ENCODE peak calls at places on chromosomes 13 and 19, in seven cellular contexts. One of them, this sample, is unnamed.

GRCh38 chr19:16235811-16236710 is 38.4 kb downstream of the AP1M1 start:
- DNase-seq in GM12878: no peak
- DNase-seq in breast epithelium: no peak
- DNase-seq in spleen: peak
- DNase-seq in endothelial cell of umbilical vein: no peak
- DNase-seq in sigmoid colon: no peak
- DNase-seq in body of pancreas: no peak
- DNase-seq in this sample: peak

GRCh38 chr13:40539954-40540706 is 126.3 kb downstream of the FOXO1 start:
- DNase-seq in GM12878: no peak
- DNase-seq in breast epithelium: no peak
- DNase-seq in spleen: no peak
- DNase-seq in endothelial cell of umbilical vein: peak
- DNase-seq in sigmoid colon: no peak
- DNase-seq in body of pancreas: no peak
- DNase-seq in this sample: no peak

GRCh38 chr19:38270587-38271167 is 6.3 kb downstream of the SPINT2 start:
- DNase-seq in GM12878: no peak
- DNase-seq in breast epithelium: no peak
- DNase-seq in spleen: no peak
- DNase-seq in endothelial cell of umbilical vein: no peak
- DNase-seq in sigmoid colon: no peak
- DNase-seq in body of pancreas: no peak
- DNase-seq in this sample: no peak

GRCh38 chr13:43776680-43777079 is 10.1 kb downstream of the ENOX1 start:
- DNase-seq in GM12878: no peak
- DNase-seq in breast epithelium: no peak
- DNase-seq in spleen: no peak
- DNase-seq in endothelial cell of umbilical vein: no peak
- DNase-seq in sigmoid colon: no peak
- DNase-seq in body of pancreas: no peak
- DNase-seq in this sample: no peak

GRCh38 chr13:69567514-69567913 is 540.1 kb upstream of the ATXN8OS start:
- DNase-seq in GM12878: no peak
- DNase-seq in breast epithelium: no peak
- DNase-seq in spleen: no peak
- DNase-seq in endothelial cell of umbilical vein: no peak
- DNase-seq in sigmoid colon: no peak
- DNase-seq in body of pancreas: no peak
- DNase-seq in this sample: no peak

GRCh38 chr13:40667622-40667978 is 1.2 kb upstream of the FOXO1 start:
- DNase-seq in GM12878: no peak
- DNase-seq in breast epithelium: no peak
- DNase-seq in spleen: no peak
- DNase-seq in endothelial cell of umbilical vein: peak
- DNase-seq in sigmoid colon: peak
- DNase-seq in body of pancreas: peak
- DNase-seq in this sample: peak

GRCh38 chr19:3507371-3508120 is 1.4 kb downstream of the FZR1 start:
- DNase-seq in GM12878: no peak
- DNase-seq in breast epithelium: no peak
- DNase-seq in spleen: peak
- DNase-seq in endothelial cell of umbilical vein: peak
- DNase-seq in sigmoid colon: no peak
- DNase-seq in body of pancreas: peak
- DNase-seq in this sample: peak

GRCh38 chr13:97231118-97231831 is 9.1 kb downstream of the MBNL2 start:
- DNase-seq in GM12878: no peak
- DNase-seq in breast epithelium: no peak
- DNase-seq in spleen: no peak
- DNase-seq in endothelial cell of umbilical vein: no peak
- DNase-seq in sigmoid colon: no peak
- DNase-seq in body of pancreas: no peak
- DNase-seq in this sample: no peak

GRCh38 chr13:74570834-74571233 is 436.6 kb upstream of the KLF12 start:
- DNase-seq in GM12878: no peak
- DNase-seq in breast epithelium: no peak
- DNase-seq in spleen: no peak
- DNase-seq in endothelial cell of umbilical vein: no peak
- DNase-seq in sigmoid colon: no peak
- DNase-seq in body of pancreas: no peak
- DNase-seq in this sample: no peak

GRCh38 chr13:43786766-43787517 is at the start of gene ENOX1:
- DNase-seq in GM12878: no peak
- DNase-seq in breast epithelium: no peak
- DNase-seq in spleen: peak
- DNase-seq in endothelial cell of umbilical vein: peak
- DNase-seq in sigmoid colon: peak
- DNase-seq in body of pancreas: peak
- DNase-seq in this sample: no peak

GRCh38 chr13:23428183-23428528 is 5.3 kb downstream of the SACS start:
- DNase-seq in GM12878: no peak
- DNase-seq in breast epithelium: no peak
- DNase-seq in spleen: no peak
- DNase-seq in endothelial cell of umbilical vein: peak
- DNase-seq in sigmoid colon: no peak
- DNase-seq in body of pancreas: no peak
- DNase-seq in this sample: no peak

GRCh38 chr19:50158577-50158976 is 4.5 kb downstream of the IZUMO2 start:
- DNase-seq in GM12878: no peak
- DNase-seq in breast epithelium: no peak
- DNase-seq in spleen: no peak
- DNase-seq in endothelial cell of umbilical vein: no peak
- DNase-seq in sigmoid colon: no peak
- DNase-seq in body of pancreas: no peak
- DNase-seq in this sample: no peak

GRCh38 chr13:110382229-110382628 is 75.1 kb downstream of the COL4A2 start:
- DNase-seq in GM12878: no peak
- DNase-seq in breast epithelium: no peak
- DNase-seq in spleen: no peak
- DNase-seq in endothelial cell of umbilical vein: peak
- DNase-seq in sigmoid colon: no peak
- DNase-seq in body of pancreas: no peak
- DNase-seq in this sample: no peak

GRCh38 chr19:54928299-54928698 is 19.0 kb downstream of the NLRP7 start:
- DNase-seq in GM12878: no peak
- DNase-seq in breast epithelium: no peak
- DNase-seq in spleen: no peak
- DNase-seq in endothelial cell of umbilical vein: no peak
- DNase-seq in sigmoid colon: no peak
- DNase-seq in body of pancreas: no peak
- DNase-seq in this sample: no peak

GRCh38 chr19:4374451-4375163 is 25.7 kb downstream of the SH3GL1 start:
- DNase-seq in GM12878: no peak
- DNase-seq in breast epithelium: no peak
- DNase-seq in spleen: no peak
- DNase-seq in endothelial cell of umbilical vein: peak
- DNase-seq in sigmoid colon: peak
- DNase-seq in body of pancreas: peak
- DNase-seq in this sample: peak

GRCh38 chr19:495440-496332 is 600 bp upstream of the MADCAM1 start:
- DNase-seq in GM12878: no peak
- DNase-seq in breast epithelium: no peak
- DNase-seq in spleen: peak
- DNase-seq in endothelial cell of umbilical vein: peak
- DNase-seq in sigmoid colon: no peak
- DNase-seq in body of pancreas: no peak
- DNase-seq in this sample: no peak

GRCh38 chr19:50498219-50499056 is 12.6 kb downstream of the JOSD2 start:
- DNase-seq in GM12878: no peak
- DNase-seq in breast epithelium: no peak
- DNase-seq in spleen: no peak
- DNase-seq in endothelial cell of umbilical vein: no peak
- DNase-seq in sigmoid colon: no peak
- DNase-seq in body of pancreas: no peak
- DNase-seq in this sample: no peak

GRCh38 chr19:39969266-39969665 is 1.7 kb upstream of the PSMC4 start:
- DNase-seq in GM12878: no peak
- DNase-seq in breast epithelium: no peak
- DNase-seq in spleen: no peak
- DNase-seq in endothelial cell of umbilical vein: no peak
- DNase-seq in sigmoid colon: no peak
- DNase-seq in body of pancreas: no peak
- DNase-seq in this sample: no peak

GRCh38 chr13:70128098-70128497 is 19.8 kb upstream of the KLHL1 start:
- DNase-seq in GM12878: no peak
- DNase-seq in breast epithelium: no peak
- DNase-seq in spleen: no peak
- DNase-seq in endothelial cell of umbilical vein: no peak
- DNase-seq in sigmoid colon: no peak
- DNase-seq in body of pancreas: no peak
- DNase-seq in this sample: no peak

DNA sequence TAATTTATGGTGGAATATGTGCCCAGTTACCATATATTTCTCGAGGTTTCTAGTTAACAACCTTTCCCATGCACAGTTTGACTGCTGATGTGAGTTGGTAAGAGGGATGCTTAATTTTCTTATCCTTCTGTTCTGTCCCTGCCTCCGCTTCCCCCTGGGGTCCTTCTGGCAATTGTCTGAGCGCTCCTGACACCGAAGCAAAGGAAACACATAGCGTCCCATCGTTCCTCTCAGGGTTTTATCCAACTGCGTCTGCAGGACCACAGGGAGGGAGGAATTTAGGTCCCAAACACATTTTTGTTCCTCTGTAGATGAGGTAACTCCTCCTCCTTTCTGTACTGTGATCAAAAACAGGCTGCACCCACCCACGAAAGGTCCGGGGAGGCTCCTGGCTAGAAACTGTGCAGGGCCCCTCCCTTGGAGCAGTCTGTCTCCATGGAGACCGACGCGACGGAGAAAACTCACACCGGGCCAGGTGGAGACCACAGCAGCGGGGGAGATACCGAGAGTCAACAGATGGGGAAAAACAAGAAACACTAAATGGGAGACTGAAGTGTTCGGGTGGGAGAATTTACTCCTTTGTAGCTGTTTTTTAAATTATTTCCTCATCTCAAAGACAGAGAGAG is 191.9 kb upstream of the NBEA start:
- DNase-seq in GM12878: no peak
- DNase-seq in breast epithelium: no peak
- DNase-seq in spleen: no peak
- DNase-seq in endothelial cell of umbilical vein: no peak
- DNase-seq in sigmoid colon: no peak
- DNase-seq in body of pancreas: no peak
- DNase-seq in this sample: no peak
- H3K4me3 ChIP-seq in GM12878: no peak
- H3K4me3 ChIP-seq in breast epithelium: peak
- H3K4me3 ChIP-seq in spleen: peak
- H3K4me3 ChIP-seq in endothelial cell of umbilical vein: no peak
- H3K4me3 ChIP-seq in sigmoid colon: peak
- H3K4me3 ChIP-seq in body of pancreas: no peak
- H3K4me3 ChIP-seq in this sample: no peak

GRCh38 chr13:28316129-28316528 is 177.8 kb downstream of the PAN3 start:
- DNase-seq in GM12878: no peak
- DNase-seq in breast epithelium: no peak
- DNase-seq in spleen: no peak
- DNase-seq in endothelial cell of umbilical vein: no peak
- DNase-seq in sigmoid colon: no peak
- DNase-seq in body of pancreas: no peak
- DNase-seq in this sample: no peak

GRCh38 chr13:28316841-28317240 is 178.1 kb downstream of the FLT1 start:
- DNase-seq in GM12878: no peak
- DNase-seq in breast epithelium: no peak
- DNase-seq in spleen: no peak
- DNase-seq in endothelial cell of umbilical vein: no peak
- DNase-seq in sigmoid colon: no peak
- DNase-seq in body of pancreas: no peak
- DNase-seq in this sample: no peak

GRCh38 chr13:28318418-28318995 is 176.4 kb downstream of the FLT1 start:
- DNase-seq in GM12878: no peak
- DNase-seq in breast epithelium: no peak
- DNase-seq in spleen: no peak
- DNase-seq in endothelial cell of umbilical vein: no peak
- DNase-seq in sigmoid colon: no peak
- DNase-seq in body of pancreas: no peak
- DNase-seq in this sample: no peak

GRCh38 chr13:28314879-28315278 is 176.5 kb downstream of the PAN3 start:
- DNase-seq in GM12878: no peak
- DNase-seq in breast epithelium: no peak
- DNase-seq in spleen: no peak
- DNase-seq in endothelial cell of umbilical vein: no peak
- DNase-seq in sigmoid colon: no peak
- DNase-seq in body of pancreas: no peak
- DNase-seq in this sample: no peak

GRCh38 chr13:28313579-28313978 is 175.2 kb downstream of the PAN3 start:
- DNase-seq in GM12878: no peak
- DNase-seq in breast epithelium: no peak
- DNase-seq in spleen: no peak
- DNase-seq in endothelial cell of umbilical vein: peak
- DNase-seq in sigmoid colon: no peak
- DNase-seq in body of pancreas: no peak
- DNase-seq in this sample: no peak
- TF ChIP-seq CTCF in GM12878: no peak
- TF ChIP-seq CTCF in breast epithelium: no peak
- TF ChIP-seq CTCF in spleen: no peak
- TF ChIP-seq CTCF in endothelial cell of umbilical vein: peak
- TF ChIP-seq CTCF in sigmoid colon: no peak
- TF ChIP-seq CTCF in body of pancreas: no peak
- TF ChIP-seq CTCF in this sample: no peak

GRCh38 chr13:50721664-50721976 is 121.9 kb downstream of the DLEU7 start:
- DNase-seq in GM12878: no peak
- DNase-seq in breast epithelium: no peak
- DNase-seq in spleen: no peak
- DNase-seq in endothelial cell of umbilical vein: no peak
- DNase-seq in sigmoid colon: no peak
- DNase-seq in body of pancreas: no peak
- DNase-seq in this sample: no peak
- TF ChIP-seq POLR2A in GM12878: no peak
- TF ChIP-seq POLR2A in breast epithelium: no peak
- TF ChIP-seq POLR2A in spleen: no peak
- TF ChIP-seq POLR2A in endothelial cell of umbilical vein: no peak
- TF ChIP-seq POLR2A in sigmoid colon: no peak
- TF ChIP-seq POLR2A in body of pancreas: no peak
- TF ChIP-seq POLR2A in this sample: no peak

GRCh38 chr19:8148410-8149231 is 771 bp downstream of the FBN3 start:
- DNase-seq in GM12878: no peak
- DNase-seq in breast epithelium: no peak
- DNase-seq in spleen: no peak
- DNase-seq in endothelial cell of umbilical vein: no peak
- DNase-seq in sigmoid colon: no peak
- DNase-seq in body of pancreas: no peak
- DNase-seq in this sample: no peak

GRCh38 chr19:8150998-8151397 is 1.6 kb upstream of the FBN3 start:
- DNase-seq in GM12878: no peak
- DNase-seq in breast epithelium: no peak
- DNase-seq in spleen: no peak
- DNase-seq in endothelial cell of umbilical vein: no peak
- DNase-seq in sigmoid colon: no peak
- DNase-seq in body of pancreas: no peak
- DNase-seq in this sample: no peak

GRCh38 chr19:8148088-8148409 is 1.3 kb downstream of the FBN3 start:
- DNase-seq in GM12878: no peak
- DNase-seq in breast epithelium: no peak
- DNase-seq in spleen: no peak
- DNase-seq in endothelial cell of umbilical vein: no peak
- DNase-seq in sigmoid colon: no peak
- DNase-seq in body of pancreas: no peak
- DNase-seq in this sample: no peak

GRCh38 chr19:8150178-8150865 is 930 bp upstream of the FBN3 start:
- DNase-seq in GM12878: no peak
- DNase-seq in breast epithelium: no peak
- DNase-seq in spleen: no peak
- DNase-seq in endothelial cell of umbilical vein: no peak
- DNase-seq in sigmoid colon: no peak
- DNase-seq in body of pancreas: no peak
- DNase-seq in this sample: no peak

GRCh38 chr19:8149261-8150094 is at the start of gene FBN3:
- DNase-seq in GM12878: no peak
- DNase-seq in breast epithelium: no peak
- DNase-seq in spleen: no peak
- DNase-seq in endothelial cell of umbilical vein: no peak
- DNase-seq in sigmoid colon: no peak
- DNase-seq in body of pancreas: no peak
- DNase-seq in this sample: no peak
- H3K4me3 ChIP-seq in GM12878: no peak
- H3K4me3 ChIP-seq in breast epithelium: no peak
- H3K4me3 ChIP-seq in spleen: peak
- H3K4me3 ChIP-seq in endothelial cell of umbilical vein: no peak
- H3K4me3 ChIP-seq in sigmoid colon: peak
- H3K4me3 ChIP-seq in body of pancreas: no peak
- H3K4me3 ChIP-seq in this sample: no peak

This sample was measured in lower leg skin.